ENCODE peak calls at places on chromosomes 16 and 17, in eight cellular contexts. One of them, this sample, is unnamed. For H3K27me3, the result is how much of the 10 kb centered on the place peaks cover.

GRCh38 chr16:30561212-30561816 is 3.1 kb upstream of the ZNF764 start:
- DNase-seq in heart right ventricle: peak
- DNase-seq in cardiac muscle cell: no peak
- DNase-seq in sigmoid colon: no peak
- DNase-seq in astrocyte: no peak
- DNase-seq in colonic mucosa: peak
- DNase-seq in WERI-Rb-1: no peak
- DNase-seq in lower lobe of right lung: peak
- DNase-seq in this sample: peak

GRCh38 chr16:56975714-56976113 is 13.6 kb upstream of the NLRC5 start:
- DNase-seq in heart right ventricle: no peak
- DNase-seq in cardiac muscle cell: no peak
- DNase-seq in sigmoid colon: no peak
- DNase-seq in astrocyte: no peak
- DNase-seq in colonic mucosa: no peak
- DNase-seq in WERI-Rb-1: no peak
- DNase-seq in lower lobe of right lung: no peak
- DNase-seq in this sample: no peak

GRCh38 chr17:6666077-6666521 is 14.5 kb downstream of the C17orf100 start:
- DNase-seq in heart right ventricle: peak
- DNase-seq in cardiac muscle cell: peak
- DNase-seq in sigmoid colon: peak
- DNase-seq in astrocyte: peak
- DNase-seq in colonic mucosa: peak
- DNase-seq in WERI-Rb-1: peak
- DNase-seq in lower lobe of right lung: peak
- DNase-seq in this sample: peak

GRCh38 chr16:85281181-85281580 is 168.9 kb upstream of the CIBAR2 start:
- DNase-seq in heart right ventricle: no peak
- DNase-seq in cardiac muscle cell: no peak
- DNase-seq in sigmoid colon: no peak
- DNase-seq in astrocyte: no peak
- DNase-seq in colonic mucosa: no peak
- DNase-seq in WERI-Rb-1: no peak
- DNase-seq in lower lobe of right lung: no peak
- DNase-seq in this sample: no peak

GRCh38 chr17:60577147-60577925 is 22.7 kb upstream of the PPM1D start:
- DNase-seq in heart right ventricle: peak
- DNase-seq in cardiac muscle cell: peak
- DNase-seq in sigmoid colon: peak
- DNase-seq in astrocyte: peak
- DNase-seq in colonic mucosa: peak
- DNase-seq in WERI-Rb-1: peak
- DNase-seq in lower lobe of right lung: no peak
- DNase-seq in this sample: no peak

GRCh38 chr17:38605852-38606645 is at the start of gene SRCIN1:
- DNase-seq in heart right ventricle: no peak
- DNase-seq in cardiac muscle cell: peak
- DNase-seq in sigmoid colon: peak
- DNase-seq in astrocyte: no peak
- DNase-seq in colonic mucosa: peak
- DNase-seq in WERI-Rb-1: peak
- DNase-seq in lower lobe of right lung: peak
- DNase-seq in this sample: no peak

GRCh38 chr16:31083556-31083955 is 5.2 kb downstream of the PRSS53 start:
- DNase-seq in heart right ventricle: no peak
- DNase-seq in cardiac muscle cell: no peak
- DNase-seq in sigmoid colon: no peak
- DNase-seq in astrocyte: no peak
- DNase-seq in colonic mucosa: no peak
- DNase-seq in WERI-Rb-1: no peak
- DNase-seq in lower lobe of right lung: no peak
- DNase-seq in this sample: no peak

GRCh38 chr16:83906690-83907089 is 7.8 kb downstream of the MLYCD start:
- DNase-seq in heart right ventricle: no peak
- DNase-seq in cardiac muscle cell: peak
- DNase-seq in sigmoid colon: no peak
- DNase-seq in astrocyte: peak
- DNase-seq in colonic mucosa: no peak
- DNase-seq in WERI-Rb-1: no peak
- DNase-seq in lower lobe of right lung: no peak
- DNase-seq in this sample: no peak

GRCh38 chr17:17044846-17045561 is 2.7 kb downstream of the MPRIP start:
- DNase-seq in heart right ventricle: peak
- DNase-seq in cardiac muscle cell: peak
- DNase-seq in sigmoid colon: peak
- DNase-seq in astrocyte: peak
- DNase-seq in colonic mucosa: peak
- DNase-seq in WERI-Rb-1: peak
- DNase-seq in lower lobe of right lung: no peak
- DNase-seq in this sample: peak

GRCh38 chr17:83203472-83204221 is 124.2 kb downstream of the METRNL start:
- DNase-seq in heart right ventricle: no peak
- DNase-seq in cardiac muscle cell: no peak
- DNase-seq in sigmoid colon: peak
- DNase-seq in astrocyte: no peak
- DNase-seq in colonic mucosa: peak
- DNase-seq in WERI-Rb-1: peak
- DNase-seq in lower lobe of right lung: peak
- DNase-seq in this sample: peak

GRCh38 chr17:71084219-71084618 is 914.9 kb downstream of the KCNJ2 start:
- DNase-seq in heart right ventricle: no peak
- DNase-seq in cardiac muscle cell: peak
- DNase-seq in sigmoid colon: no peak
- DNase-seq in astrocyte: no peak
- DNase-seq in colonic mucosa: peak
- DNase-seq in WERI-Rb-1: peak
- DNase-seq in lower lobe of right lung: peak
- DNase-seq in this sample: peak

GRCh38 chr17:49035470-49036269 is 38.5 kb downstream of the IGF2BP1 start:
- DNase-seq in heart right ventricle: peak
- DNase-seq in cardiac muscle cell: peak
- DNase-seq in sigmoid colon: no peak
- DNase-seq in astrocyte: no peak
- DNase-seq in colonic mucosa: peak
- DNase-seq in WERI-Rb-1: peak
- DNase-seq in lower lobe of right lung: peak
- DNase-seq in this sample: peak

GRCh38 chr17:76053230-76054111 is 18.8 kb downstream of the SRP68 start:
- DNase-seq in heart right ventricle: no peak
- DNase-seq in cardiac muscle cell: peak
- DNase-seq in sigmoid colon: no peak
- DNase-seq in astrocyte: peak
- DNase-seq in colonic mucosa: no peak
- DNase-seq in WERI-Rb-1: no peak
- DNase-seq in lower lobe of right lung: no peak
- DNase-seq in this sample: no peak

GRCh38 chr17:41133880-41134735 is 6.2 kb downstream of the KRTAP4-6 start:
- DNase-seq in heart right ventricle: no peak
- DNase-seq in cardiac muscle cell: no peak
- DNase-seq in sigmoid colon: no peak
- DNase-seq in astrocyte: peak
- DNase-seq in colonic mucosa: no peak
- DNase-seq in WERI-Rb-1: no peak
- DNase-seq in lower lobe of right lung: no peak
- DNase-seq in this sample: no peak

GRCh38 chr16:11472851-11473250 is 113.9 kb downstream of the LITAF start:
- DNase-seq in heart right ventricle: no peak
- DNase-seq in cardiac muscle cell: no peak
- DNase-seq in sigmoid colon: no peak
- DNase-seq in astrocyte: no peak
- DNase-seq in colonic mucosa: no peak
- DNase-seq in WERI-Rb-1: no peak
- DNase-seq in lower lobe of right lung: no peak
- DNase-seq in this sample: no peak

GRCh38 chr16:89365044-89365467 is 125.3 kb downstream of the ANKRD11 start:
- DNase-seq in heart right ventricle: no peak
- DNase-seq in cardiac muscle cell: peak
- DNase-seq in sigmoid colon: no peak
- DNase-seq in astrocyte: peak
- DNase-seq in colonic mucosa: no peak
- DNase-seq in WERI-Rb-1: no peak
- DNase-seq in lower lobe of right lung: no peak
- DNase-seq in this sample: no peak

GRCh38 chr17:41642252-41643156 is 18.1 kb upstream of the KRT17 start:
- DNase-seq in heart right ventricle: no peak
- DNase-seq in cardiac muscle cell: no peak
- DNase-seq in sigmoid colon: no peak
- DNase-seq in astrocyte: no peak
- DNase-seq in colonic mucosa: no peak
- DNase-seq in WERI-Rb-1: no peak
- DNase-seq in lower lobe of right lung: no peak
- DNase-seq in this sample: no peak

DNA sequence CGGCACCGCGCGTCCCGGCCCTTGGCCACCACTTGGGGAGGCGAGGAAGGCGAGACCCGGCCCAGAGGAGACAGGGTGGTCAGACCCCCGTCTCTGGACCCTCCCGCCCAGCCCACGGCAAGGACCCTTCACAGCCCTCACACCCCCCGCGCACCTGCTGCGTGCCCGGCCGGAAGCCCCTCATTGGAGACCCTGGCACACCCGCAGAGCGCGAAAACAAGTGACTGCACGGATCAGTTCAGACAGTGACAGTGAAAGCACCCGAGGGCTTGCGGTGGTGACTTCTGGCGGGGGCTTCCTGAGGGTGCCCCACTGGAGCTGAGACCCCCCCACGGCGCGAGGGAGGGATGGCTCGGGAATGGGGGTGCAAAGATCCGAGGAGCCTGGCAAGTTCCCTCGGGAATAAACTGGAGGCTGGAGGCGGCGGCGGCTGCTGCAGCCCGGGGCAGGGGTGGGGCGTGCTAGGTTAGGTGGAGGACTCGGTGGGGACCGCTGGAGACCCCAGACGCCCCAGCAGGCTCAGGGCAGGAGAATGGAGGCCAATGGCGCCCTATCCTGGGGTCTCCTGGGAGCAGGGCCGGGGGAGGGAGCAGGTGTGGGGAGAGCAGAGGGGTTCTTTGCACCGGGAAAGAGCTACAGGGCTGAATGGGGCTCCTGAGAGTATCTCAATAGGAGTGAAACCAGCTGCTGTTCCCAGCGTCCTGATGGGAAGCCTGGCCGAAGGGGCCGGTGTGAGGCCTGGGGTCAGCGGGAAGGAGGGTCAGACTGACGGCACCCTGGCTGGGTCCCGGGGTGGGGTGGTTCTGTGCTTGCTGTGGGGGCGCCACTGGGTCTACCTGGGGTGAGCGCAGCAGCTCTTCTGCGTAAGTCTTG is 824 bp upstream of the FBXL16 start:
- DNase-seq in heart right ventricle: no peak
- DNase-seq in cardiac muscle cell: no peak
- DNase-seq in sigmoid colon: no peak
- DNase-seq in astrocyte: no peak
- DNase-seq in colonic mucosa: no peak
- DNase-seq in WERI-Rb-1: no peak
- DNase-seq in lower lobe of right lung: no peak
- DNase-seq in this sample: no peak
- H3K27me3 ChIP-seq in heart right ventricle: half or more
- H3K27me3 ChIP-seq in cardiac muscle cell: half or more
- H3K27me3 ChIP-seq in sigmoid colon: half or more
- H3K27me3 ChIP-seq in astrocyte: under half
- H3K27me3 ChIP-seq in colonic mucosa: half or more
- H3K27me3 ChIP-seq in WERI-Rb-1: under half
- H3K27me3 ChIP-seq in lower lobe of right lung: half or more
- H3K27me3 ChIP-seq in this sample: under half

GRCh38 chr16:65904361-65904760 is 462.1 kb upstream of the CDH5 start:
- DNase-seq in heart right ventricle: no peak
- DNase-seq in cardiac muscle cell: no peak
- DNase-seq in sigmoid colon: no peak
- DNase-seq in astrocyte: no peak
- DNase-seq in colonic mucosa: no peak
- DNase-seq in WERI-Rb-1: no peak
- DNase-seq in lower lobe of right lung: no peak
- DNase-seq in this sample: no peak
- H3K27me3 ChIP-seq in heart right ventricle: under half
- H3K27me3 ChIP-seq in cardiac muscle cell: under half
- H3K27me3 ChIP-seq in sigmoid colon: under half
- H3K27me3 ChIP-seq in astrocyte: under half
- H3K27me3 ChIP-seq in colonic mucosa: under half
- H3K27me3 ChIP-seq in WERI-Rb-1: under half
- H3K27me3 ChIP-seq in lower lobe of right lung: under half
- H3K27me3 ChIP-seq in this sample: under half

GRCh38 chr17:1229354-1229890 is 40.8 kb upstream of the BHLHA9 start:
- DNase-seq in heart right ventricle: peak
- DNase-seq in cardiac muscle cell: peak
- DNase-seq in sigmoid colon: peak
- DNase-seq in astrocyte: no peak
- DNase-seq in colonic mucosa: peak
- DNase-seq in WERI-Rb-1: peak
- DNase-seq in lower lobe of right lung: peak
- DNase-seq in this sample: peak

GRCh38 chr17:1232331-1232730 is 37.9 kb upstream of the BHLHA9 start:
- DNase-seq in heart right ventricle: no peak
- DNase-seq in cardiac muscle cell: no peak
- DNase-seq in sigmoid colon: no peak
- DNase-seq in astrocyte: no peak
- DNase-seq in colonic mucosa: no peak
- DNase-seq in WERI-Rb-1: no peak
- DNase-seq in lower lobe of right lung: no peak
- DNase-seq in this sample: no peak

GRCh38 chr17:1229891-1230571 is 40.2 kb upstream of the BHLHA9 start:
- DNase-seq in heart right ventricle: no peak
- DNase-seq in cardiac muscle cell: no peak
- DNase-seq in sigmoid colon: no peak
- DNase-seq in astrocyte: no peak
- DNase-seq in colonic mucosa: no peak
- DNase-seq in WERI-Rb-1: no peak
- DNase-seq in lower lobe of right lung: no peak
- DNase-seq in this sample: no peak

GRCh38 chr17:1232786-1233185 is 37.5 kb upstream of the BHLHA9 start:
- DNase-seq in heart right ventricle: no peak
- DNase-seq in cardiac muscle cell: peak
- DNase-seq in sigmoid colon: no peak
- DNase-seq in astrocyte: peak
- DNase-seq in colonic mucosa: no peak
- DNase-seq in WERI-Rb-1: no peak
- DNase-seq in lower lobe of right lung: no peak
- DNase-seq in this sample: no peak

GRCh38 chr17:1231456-1231855 is 38.8 kb upstream of the BHLHA9 start:
- DNase-seq in heart right ventricle: peak
- DNase-seq in cardiac muscle cell: peak
- DNase-seq in sigmoid colon: peak
- DNase-seq in astrocyte: no peak
- DNase-seq in colonic mucosa: peak
- DNase-seq in WERI-Rb-1: no peak
- DNase-seq in lower lobe of right lung: peak
- DNase-seq in this sample: peak
- H3K27me3 ChIP-seq in heart right ventricle: half or more
- H3K27me3 ChIP-seq in cardiac muscle cell: half or more
- H3K27me3 ChIP-seq in sigmoid colon: half or more
- H3K27me3 ChIP-seq in astrocyte: under half
- H3K27me3 ChIP-seq in colonic mucosa: under half
- H3K27me3 ChIP-seq in WERI-Rb-1: under half
- H3K27me3 ChIP-seq in lower lobe of right lung: under half
- H3K27me3 ChIP-seq in this sample: under half

DNA sequence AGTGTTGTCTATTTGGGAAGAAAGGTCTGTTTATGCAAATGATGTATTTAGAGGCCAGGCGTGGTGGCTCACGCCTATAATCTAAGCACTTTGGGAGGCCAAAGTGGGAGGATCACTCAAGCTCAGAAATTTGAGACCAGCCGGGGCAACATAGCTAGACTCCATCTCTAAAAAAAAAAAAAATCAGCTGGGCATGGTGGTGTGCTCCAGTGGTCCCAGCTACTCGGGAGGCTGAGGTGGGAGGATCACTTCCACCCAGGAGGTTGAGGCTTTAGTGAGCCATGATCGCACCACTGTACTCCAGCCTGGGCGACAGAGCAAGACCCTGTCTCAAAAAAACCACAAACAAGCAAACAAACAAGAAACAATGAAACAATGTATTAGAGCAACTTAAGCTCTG is 18.9 kb upstream of the HEATR3 start:
- DNase-seq in heart right ventricle: no peak
- DNase-seq in cardiac muscle cell: no peak
- DNase-seq in sigmoid colon: no peak
- DNase-seq in astrocyte: no peak
- DNase-seq in colonic mucosa: no peak
- DNase-seq in WERI-Rb-1: no peak
- DNase-seq in lower lobe of right lung: no peak
- DNase-seq in this sample: no peak
- H3K27me3 ChIP-seq in heart right ventricle: under half
- H3K27me3 ChIP-seq in cardiac muscle cell: under half
- H3K27me3 ChIP-seq in sigmoid colon: under half
- H3K27me3 ChIP-seq in astrocyte: under half
- H3K27me3 ChIP-seq in colonic mucosa: under half
- H3K27me3 ChIP-seq in WERI-Rb-1: under half
- H3K27me3 ChIP-seq in lower lobe of right lung: under half
- H3K27me3 ChIP-seq in this sample: under half

This sample was measured in right lobe of liver.